ENCODE peak calls at places on chromosome 20, in seven cellular contexts. X is brain microvascular endothelial cell; A is foreskin keratinocyte; M is B cell; R is CD4-positive, alpha-beta T cell; Y is NCI-H1105; I is neural crest cell. K is an unnamed sample.

GRCh38 chr20:57742506-57743180 is 32.8 kb upstream of the PMEPA1 start:
- DNase-seq in X (no peak), A (no peak), M (no peak), R (no peak), Y (no peak), I (no peak), K (no peak)

GRCh38 chr20:40265872-40266533 is 423.0 kb downstream of the MAFB start:
- DNase-seq in X (peak), A (no peak), M (no peak), R (no peak), Y (no peak), I (peak), K (peak)

GRCh38 chr20:50995506-50995905 is 27.4 kb downstream of the KCNG1 start:
- DNase-seq in X (no peak), A (no peak), M (no peak), R (no peak), Y (no peak), I (no peak), K (no peak)

GRCh38 chr20:40470313-40471260 is 218.4 kb downstream of the MAFB start:
- DNase-seq in X (no peak), A (no peak), M (no peak), R (no peak), Y (no peak), I (no peak), K (no peak)

GRCh38 chr20:22861231-22861980 is 173.7 kb upstream of the SSTR4 start:
- DNase-seq in X (peak), A (peak), M (no peak), R (no peak), Y (no peak), I (no peak), K (no peak)

GRCh38 chr20:45157977-45158376 is 16.7 kb upstream of the PI3 start:
- DNase-seq in X (peak), A (peak), M (no peak), R (no peak), Y (no peak), I (no peak), K (peak)

GRCh38 chr20:57568960-57569359 is 8.1 kb downstream of the PCK1 start:
- DNase-seq in X (no peak), A (no peak), M (no peak), R (no peak), Y (no peak), I (no peak), K (no peak)

GRCh38 chr20:47686545-47686944 is 98.7 kb downstream of the SULF2 start:
- DNase-seq in X (peak), A (no peak), M (no peak), R (no peak), Y (no peak), I (no peak), K (peak)

GRCh38 chr20:20407891-20408805 is 40.2 kb downstream of the INSM1 start:
- DNase-seq in X (no peak), A (no peak), M (no peak), R (no peak), Y (peak), I (no peak), K (no peak)

GRCh38 chr20:58135441-58136170 is 92.8 kb downstream of the ANKRD60 start:
- DNase-seq in X (no peak), A (peak), M (no peak), R (no peak), Y (peak), I (no peak), K (no peak)

GRCh38 chr20:37845878-37846277 is 57.0 kb upstream of the VSTM2L start:
- DNase-seq in X (no peak), A (no peak), M (no peak), R (no peak), Y (no peak), I (no peak), K (no peak)

GRCh38 chr20:48612335-48612734 is 215.5 kb downstream of the PREX1 start:
- DNase-seq in X (no peak), A (no peak), M (no peak), R (no peak), Y (no peak), I (no peak), K (no peak)

GRCh38 chr20:4369119-4369797 is 352.5 kb upstream of the PRND start:
- DNase-seq in X (no peak), A (no peak), M (no peak), R (no peak), Y (no peak), I (no peak), K (no peak)

GRCh38 chr20:10715035-10715434 is 41.2 kb upstream of the JAG1 start:
- DNase-seq in X (peak), A (no peak), M (no peak), R (no peak), Y (no peak), I (no peak), K (no peak)

GRCh38 chr20:57869951-57870315 is 160.1 kb upstream of the PMEPA1 start:
- DNase-seq in X (no peak), A (no peak), M (no peak), R (no peak), Y (no peak), I (no peak), K (no peak)

GRCh38 chr20:16701296-16701695 is 28.5 kb upstream of the SNRPB2 start:
- DNase-seq in X (no peak), A (no peak), M (no peak), R (peak), Y (no peak), I (no peak), K (no peak)

GRCh38 chr20:53179749-53180148 is 207.6 kb downstream of the TSHZ2 start:
- DNase-seq in X (no peak), A (no peak), M (no peak), R (no peak), Y (no peak), I (no peak), K (no peak)

GRCh38 chr20:2287504-2287903 is 8.3 kb upstream of the TGM3 start:
- DNase-seq in X (no peak), A (no peak), M (no peak), R (no peak), Y (no peak), I (no peak), K (no peak)

GRCh38 chr20:44754554-44754953 is 8.9 kb downstream of the KCNK15 start:
- DNase-seq in X (no peak), A (no peak), M (no peak), R (no peak), Y (no peak), I (no peak), K (no peak)

K was measured in ACHN.